ENCODE peak calls at places on chromosomes 3 and 15, in nine cellular contexts. F is tibial nerve, S is Peyer's patch, I is GM12892, B is GM12891, Q is adrenal gland, E is H1, H is body of pancreas, K is lower leg skin. U is an unnamed sample.

GRCh38 chr15:84722628-84723027 is 6.7 kb upstream of the SEC11A start:
- DNase-seq in F (no peak), S (no peak), I (no peak), B (no peak), Q (no peak), E (no peak), H (no peak), K (no peak), U (no peak)

GRCh38 chr3:119176778-119177177 is 3.4 kb downstream of the UPK1B start:
- DNase-seq in F (no peak), S (no peak), I (no peak), B (no peak), Q (no peak), E (no peak), H (no peak), K (no peak), U (no peak)

GRCh38 chr15:78338756-78339155 is 1.4 kb upstream of the CRABP1 start:
- DNase-seq in F (no peak), S (no peak), I (no peak), B (no peak), Q (no peak), E (no peak), H (no peak), K (no peak), U (no peak)

GRCh38 chr15:93983501-93983900 is 247.9 kb upstream of the MCTP2 start:
- DNase-seq in F (no peak), S (no peak), I (no peak), B (no peak), Q (peak; percentile 16), E (no peak), H (peak; percentile 23), K (no peak), U (no peak)

GRCh38 chr3:145898487-145898886 is 262.5 kb downstream of the PLOD2 start:
- DNase-seq in F (no peak), S (no peak), I (no peak), B (no peak), Q (no peak), E (no peak), H (no peak), K (no peak), U (no peak)

GRCh38 chr3:41088882-41089281 is 110.4 kb upstream of the CTNNB1 start:
- DNase-seq in F (no peak), S (no peak), I (no peak), B (no peak), Q (no peak), E (no peak), H (no peak), K (no peak), U (no peak)

GRCh38 chr3:99499235-99499798 is 139.1 kb upstream of the COL8A1 start:
- DNase-seq in F (no peak), S (no peak), I (no peak), B (no peak), Q (peak; percentile 32), E (no peak), H (peak; percentile 17), K (no peak), U (peak; percentile 30)

GRCh38 chr3:17632401-17633100 is 109.9 kb downstream of the TBC1D5 start:
- DNase-seq in F (no peak), S (no peak), I (no peak), B (no peak), Q (peak; percentile 65), E (no peak), H (no peak), K (no peak), U (peak; percentile 91)

GRCh38 chr3:51671090-51672082 is at the start of gene TEX264:
- DNase-seq in F (peak; percentile 78), S (peak; percentile 92), I (peak; percentile 99), B (peak; percentile 97), Q (peak; percentile 92), E (no peak), H (peak; percentile 92), K (peak; percentile 83), U (peak; percentile 92)
- TF ChIP-seq POLR2A in F (peak; percentile 78), S (peak; percentile 69), I (peak; percentile 89), B (peak; percentile 76), Q (peak; percentile 65), E (peak; percentile 12), H (peak; percentile 77), K (no peak), U (peak; percentile 85)

GRCh38 chr3:58670506-58671125 is 4.0 kb upstream of the FAM3D start:
- DNase-seq in F (no peak), S (no peak), I (no peak), B (no peak), Q (no peak), E (no peak), H (no peak), K (no peak), U (no peak)

GRCh38 chr3:58667704-58668103 is 1.1 kb upstream of the FAM3D start:
- DNase-seq in F (no peak), S (no peak), I (no peak), B (no peak), Q (no peak), E (no peak), H (no peak), K (no peak), U (no peak)

GRCh38 chr3:58672880-58673279 is 6.3 kb upstream of the FAM3D start:
- DNase-seq in F (no peak), S (no peak), I (no peak), B (no peak), Q (no peak), E (no peak), H (no peak), K (no peak), U (no peak)

GRCh38 chr3:58668247-58668646 is 1.7 kb upstream of the FAM3D start:
- DNase-seq in F (no peak), S (no peak), I (no peak), B (no peak), Q (no peak), E (no peak), H (no peak), K (no peak), U (no peak)

DNA sequence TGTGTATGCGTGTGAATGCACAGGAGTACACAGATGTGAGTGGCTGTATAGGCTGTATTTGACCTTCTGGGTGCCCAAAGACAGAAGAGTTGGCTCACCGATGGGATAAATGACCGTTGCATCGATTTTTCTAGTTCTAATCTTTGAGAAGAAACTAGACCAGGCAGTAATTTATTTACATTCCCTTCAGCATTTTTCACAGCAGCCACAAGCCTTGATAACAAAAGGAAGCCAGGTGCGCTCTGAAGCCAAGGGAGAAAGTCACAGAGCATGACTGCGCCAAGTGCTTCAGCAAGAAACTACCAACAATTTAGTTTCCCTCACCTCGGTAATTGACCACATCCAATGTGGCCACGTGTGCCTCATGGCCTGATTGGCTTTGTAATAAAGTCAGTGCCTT is 5.9 kb upstream of the FAM3D start:
- DNase-seq in F (no peak), S (no peak), I (no peak), B (no peak), Q (no peak), E (no peak), H (peak; percentile 48), K (no peak), U (no peak)
- TF ChIP-seq POLR2A in F (no peak), S (no peak), I (no peak), B (no peak), Q (no peak), E (no peak), H (no peak), K (no peak), U (no peak)

GRCh38 chr15:74957301-74958035 is 896 bp upstream of the RPP25 start:
- DNase-seq in F (no peak), S (no peak), I (no peak), B (no peak), Q (no peak), E (no peak), H (no peak), K (peak; percentile 50), U (no peak)

GRCh38 chr15:74955796-74956647 is 550 bp downstream of the RPP25 start:
- DNase-seq in F (peak; percentile 55), S (peak; percentile 71), I (peak; percentile 57), B (no peak), Q (peak; percentile 81), E (no peak), H (peak; percentile 87), K (peak; percentile 78), U (peak; percentile 84)

GRCh38 chr15:74955017-74955416 is 1.6 kb downstream of the RPP25 start:
- DNase-seq in F (no peak), S (no peak), I (no peak), B (no peak), Q (peak; percentile 27), E (no peak), H (no peak), K (no peak), U (no peak)

GRCh38 chr15:74958320-74958907 is 1.8 kb upstream of the RPP25 start:
- DNase-seq in F (no peak), S (peak; percentile 29), I (no peak), B (no peak), Q (peak; percentile 50), E (no peak), H (peak; percentile 86), K (peak; percentile 55), U (no peak)

GRCh38 chr15:74956648-74957300 is at the start of gene RPP25:
- DNase-seq in F (peak; percentile 38), S (peak; percentile 68), I (peak; percentile 84), B (peak; percentile 86), Q (peak; percentile 89), E (no peak), H (peak; percentile 86), K (peak; percentile 58), U (peak; percentile 70)
- TF ChIP-seq POLR2A in F (peak; percentile 58), S (peak; percentile 82), I (peak; percentile 50), B (no peak), Q (peak; percentile 61), E (peak; percentile 87), H (peak; percentile 70), K (no peak), U (peak; percentile 25)

DNA sequence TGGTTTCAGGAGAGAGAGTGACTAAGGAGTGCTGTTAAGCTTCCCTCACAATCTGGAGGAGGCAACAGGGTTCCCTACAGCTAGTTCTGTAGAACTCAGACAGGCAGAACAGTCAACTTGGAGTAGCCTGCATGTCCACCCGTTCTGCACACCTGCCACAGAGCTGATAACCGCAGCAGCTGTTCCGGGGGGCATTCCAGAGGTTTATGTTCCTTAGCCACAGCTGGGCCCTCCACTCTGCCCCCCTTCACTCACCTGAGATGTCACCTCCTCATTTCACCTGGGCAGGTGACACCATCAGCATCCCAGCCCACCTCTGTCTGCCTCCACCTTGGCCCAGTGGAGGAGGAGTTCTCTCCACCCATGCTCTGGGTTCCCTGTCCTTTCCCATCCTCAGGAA is 22.6 kb downstream of the XYLB start:
- DNase-seq in F (no peak), S (no peak), I (no peak), B (no peak), Q (no peak), E (no peak), H (no peak), K (no peak), U (no peak)
- TF ChIP-seq POLR2A in F (no peak), S (no peak), I (no peak), B (no peak), Q (no peak), E (no peak), H (no peak), K (no peak), U (no peak)

GRCh38 chr3:142447852-142448315 is at the start of gene XRN1:
- DNase-seq in F (peak; percentile 92), S (peak; percentile 91), I (peak; percentile 94), B (peak; percentile 95), Q (peak; percentile 96), E (peak; percentile 51), H (peak; percentile 97), K (peak; percentile 91), U (peak; percentile 97)
- TF ChIP-seq POLR2A in F (peak; percentile 68), S (peak; percentile 80), I (peak; percentile 88), B (peak; percentile 91), Q (peak; percentile 55), E (peak; percentile 90), H (peak; percentile 87), K (no peak), U (peak; percentile 83)

GRCh38 chr3:33461097-33461496 is 20.9 kb upstream of the UBP1 start:
- DNase-seq in F (no peak), S (no peak), I (no peak), B (no peak), Q (no peak), E (no peak), H (no peak), K (no peak), U (no peak)
- TF ChIP-seq POLR2A in F (no peak), S (no peak), I (no peak), B (no peak), Q (no peak), E (no peak), H (no peak), K (no peak), U (no peak)

U was measured in erythroblast.